ENCODE peak calls at places on chromosome 21, in seven cellular contexts. A is hepatocyte, T is HAP-1, R is Panc1, F is right cardiac atrium, M is small intestine, U is aorta. H is an unnamed sample.

GRCh38 chr21:34520769-34521508 is 8.9 kb upstream of the KCNE1 start:
- DNase-seq in A (no peak), T (no peak), R (no peak), F (peak; percentile 64), M (no peak), U (peak; percentile 63), H (no peak)

GRCh38 chr21:43893536-43894205 is 28.6 kb downstream of the AGPAT3 start:
- DNase-seq in A (no peak), T (no peak), R (no peak), F (no peak), M (peak; percentile 54), U (no peak), H (no peak)

GRCh38 chr21:15282666-15283065 is 217.9 kb upstream of the NRIP1 start:
- DNase-seq in A (no peak), T (no peak), R (no peak), F (no peak), M (no peak), U (no peak), H (no peak)

GRCh38 chr21:38082936-38083335 is 166.7 kb upstream of the KCNJ6 start:
- DNase-seq in A (no peak), T (no peak), R (no peak), F (no peak), M (no peak), U (no peak), H (no peak)

GRCh38 chr21:26766826-26767325 is 78.3 kb downstream of the ADAMTS1 start:
- DNase-seq in A (peak; percentile 10), T (no peak), R (no peak), F (no peak), M (no peak), U (no peak), H (no peak)

GRCh38 chr21:20971296-20971921 is 26.8 kb upstream of the NCAM2 start:
- DNase-seq in A (peak; percentile 81), T (peak; percentile 54), R (no peak), F (peak; percentile 33), M (peak; percentile 2), U (no peak), H (no peak)

GRCh38 chr21:27674037-27674436 is 707.1 kb upstream of the ADAMTS5 start:
- DNase-seq in A (no peak), T (no peak), R (no peak), F (no peak), M (no peak), U (no peak), H (no peak)

GRCh38 chr21:27528697-27529096 is 561.8 kb upstream of the ADAMTS5 start:
- DNase-seq in A (no peak), T (no peak), R (no peak), F (no peak), M (no peak), U (no peak), H (no peak)

GRCh38 chr21:38938343-38938742 is 132.6 kb downstream of the ETS2 start:
- DNase-seq in A (no peak), T (no peak), R (no peak), F (no peak), M (no peak), U (no peak), H (no peak)

GRCh38 chr21:14120091-14120734 is 90.5 kb downstream of the LIPI start:
- DNase-seq in A (peak; percentile 33), T (peak; percentile 37), R (peak; percentile 28), F (no peak), M (peak; percentile 51), U (no peak), H (no peak)

GRCh38 chr21:15729674-15730483 is at the start of gene USP25:
- DNase-seq in A (peak; percentile 93), T (peak; percentile 74), R (no peak), F (peak; percentile 98), M (peak; percentile 93), U (peak; percentile 97), H (peak; percentile 92)

GRCh38 chr21:41164981-41165650 is 2.8 kb upstream of the BACE2 start:
- DNase-seq in A (peak; percentile 75), T (no peak), R (peak; percentile 30), F (no peak), M (peak; percentile 76), U (no peak), H (no peak)

GRCh38 chr21:33071878-33072306 is 2.0 kb downstream of the OLIG1 start:
- DNase-seq in A (no peak), T (no peak), R (no peak), F (no peak), M (no peak), U (no peak), H (no peak)

GRCh38 chr21:34187935-34188334 is 114.6 kb downstream of the MRPS6 start:
- DNase-seq in A (no peak), T (no peak), R (no peak), F (peak; percentile 68), M (no peak), U (no peak), H (peak; percentile 40)

GRCh38 chr21:26077523-26077922 is 93.0 kb downstream of the APP start:
- DNase-seq in A (peak; percentile 21), T (no peak), R (no peak), F (no peak), M (no peak), U (no peak), H (no peak)

GRCh38 chr21:25176637-25177412 is 430.5 kb downstream of the MRPL39 start:
- DNase-seq in A (no peak), T (no peak), R (no peak), F (no peak), M (no peak), U (no peak), H (no peak)

GRCh38 chr21:26159869-26160268 is 10.7 kb downstream of the APP start:
- DNase-seq in A (no peak), T (no peak), R (no peak), F (no peak), M (no peak), U (no peak), H (no peak)

GRCh38 chr21:39373634-39374033 is 24.7 kb upstream of the HMGN1 start:
- DNase-seq in A (peak; percentile 69), T (no peak), R (no peak), F (no peak), M (peak; percentile 64), U (no peak), H (no peak)

GRCh38 chr21:44021064-44021463 is 9.0 kb downstream of the TRAPPC10 start:
- DNase-seq in A (no peak), T (no peak), R (no peak), F (no peak), M (no peak), U (no peak), H (no peak)

GRCh38 chr21:20970691-20971090 is 27.5 kb upstream of the NCAM2 start:
- DNase-seq in A (no peak), T (no peak), R (no peak), F (no peak), M (no peak), U (no peak), H (no peak)

GRCh38 chr21:17609681-17610080 is 3.0 kb downstream of the BTG3 start:
- DNase-seq in A (no peak), T (no peak), R (no peak), F (no peak), M (no peak), U (no peak), H (no peak)

GRCh38 chr21:34037446-34037845 is 35.9 kb upstream of the MRPS6 start:
- DNase-seq in A (peak; percentile 53), T (no peak), R (no peak), F (no peak), M (no peak), U (no peak), H (no peak)

GRCh38 chr21:27759091-27759659 is 792.3 kb upstream of the ADAMTS5 start:
- DNase-seq in A (peak; percentile 31), T (no peak), R (no peak), F (peak; percentile 53), M (peak; percentile 50), U (peak; percentile 72), H (peak; percentile 43)

GRCh38 chr21:27346041-27346448 is 379.2 kb upstream of the ADAMTS5 start:
- DNase-seq in A (no peak), T (no peak), R (no peak), F (no peak), M (no peak), U (no peak), H (no peak)

GRCh38 chr21:46551636-46552241 is 53.1 kb downstream of the S100B start:
- DNase-seq in A (no peak), T (no peak), R (no peak), F (peak; percentile 71), M (no peak), U (peak; percentile 76), H (no peak)
- H3K4me1 ChIP-seq in A (no peaks in the 10 kb centered on the region), T (no peaks in the 10 kb centered on the region), R (no peaks in the 10 kb centered on the region), F (no peaks in the 10 kb centered on the region), M (no peaks in the 10 kb centered on the region), U (no peaks in the 10 kb centered on the region), H (no peaks in the 10 kb centered on the region)

DNA sequence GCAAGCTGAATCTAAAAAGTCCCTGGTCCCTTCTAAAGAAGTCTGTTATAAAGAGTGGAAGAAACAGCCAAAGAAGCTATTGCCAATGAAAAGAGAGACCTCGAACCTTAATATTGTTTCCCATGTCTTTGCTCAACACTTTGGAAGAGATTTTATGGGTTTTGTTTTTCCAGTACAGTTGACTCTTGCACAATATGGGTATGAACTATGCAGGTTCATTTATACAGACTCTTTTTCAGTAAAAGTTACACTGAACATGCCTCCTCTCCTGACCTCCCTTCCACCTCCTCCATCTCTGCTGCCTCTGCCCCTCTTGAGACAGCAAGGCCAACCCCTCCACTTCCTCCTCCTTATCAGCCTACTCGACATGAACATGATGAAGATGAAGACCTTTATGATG is 332.5 kb downstream of the SETD4 start:
- DNase-seq in A (no peak), T (no peak), R (no peak), F (no peak), M (no peak), U (no peak), H (no peak)
- H3K4me1 ChIP-seq in A (no peaks in the 10 kb centered on the region), T (no peaks in the 10 kb centered on the region), R (no peaks in the 10 kb centered on the region), F (no peaks in the 10 kb centered on the region), M (peaks cover 2% of the 10 kb centered on the region), U (no peaks in the 10 kb centered on the region), H (no peaks in the 10 kb centered on the region)

GRCh38 chr21:36830041-36830440 is 131.1 kb downstream of the SIM2 start:
- DNase-seq in A (no peak), T (no peak), R (no peak), F (no peak), M (no peak), U (no peak), H (no peak)
- H3K4me1 ChIP-seq in A (no peaks in the 10 kb centered on the region), T (no peaks in the 10 kb centered on the region), R (no peaks in the 10 kb centered on the region), F (no peaks in the 10 kb centered on the region), M (no peaks in the 10 kb centered on the region), U (no peaks in the 10 kb centered on the region), H (peaks cover under 1% of the 10 kb centered on the region)

DNA sequence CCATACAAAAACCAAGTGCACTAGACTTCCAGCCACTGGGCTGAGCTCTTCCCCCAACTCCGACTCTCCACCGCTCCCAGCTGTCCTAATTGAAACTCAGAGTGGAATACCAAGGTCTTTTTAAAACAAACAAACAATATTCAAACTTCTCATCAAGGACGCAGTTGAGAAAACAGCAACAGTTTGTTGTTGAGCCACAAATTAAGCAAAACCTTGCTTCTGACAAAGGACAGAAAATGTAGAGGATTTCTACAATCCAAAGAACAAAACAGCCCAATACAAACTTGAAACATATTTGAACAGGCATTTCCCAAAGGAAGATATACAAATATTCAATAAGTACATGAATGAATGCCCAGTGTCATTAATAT is 28.4 kb downstream of the RSPH1 start:
- DNase-seq in A (no peak), T (no peak), R (no peak), F (no peak), M (no peak), U (no peak), H (no peak)
- H3K4me1 ChIP-seq in A (peaks cover 27% of the 10 kb centered on the region), T (no peaks in the 10 kb centered on the region), R (no peaks in the 10 kb centered on the region), F (no peaks in the 10 kb centered on the region), M (peaks cover 23% of the 10 kb centered on the region), U (no peaks in the 10 kb centered on the region), H (peaks cover 7% of the 10 kb centered on the region)

H was measured in heart left ventricle.